ENCODE peak calls at places on chromosomes 11 and 22, in six cellular contexts. G, W, V, J, N and T are unnamed samples.

GRCh38 chr22:26364066-26365015 is 64.7 kb upstream of the ASPHD2 start:
- DNase-seq in G (peak), W (peak), V (peak), J (peak), N (peak), T (peak)

GRCh38 chr11:3004481-3004880 is 12.4 kb upstream of the NAP1L4 start:
- DNase-seq in G (no peak), W (peak), V (no peak), J (no peak), N (no peak), T (no peak)

GRCh38 chr11:73203790-73204189 is 14.3 kb upstream of the P2RY2 start:
- DNase-seq in G (no peak), W (peak), V (no peak), J (no peak), N (no peak), T (no peak)

GRCh38 chr11:126892781-126893180 is 107.8 kb downstream of the KIRREL3 start:
- DNase-seq in G (no peak), W (no peak), V (no peak), J (no peak), N (no peak), T (no peak)

GRCh38 chr22:36252754-36253522 is at the start of gene APOL1:
- DNase-seq in G (no peak), W (peak), V (peak), J (no peak), N (peak), T (no peak)

GRCh38 chr11:129861702-129862107 is 33.7 kb downstream of the NFRKB start:
- DNase-seq in G (peak), W (peak), V (peak), J (peak), N (peak), T (peak)

GRCh38 chr11:70111269-70112016 is 33.3 kb downstream of the ANO1 start:
- DNase-seq in G (peak), W (peak), V (peak), J (peak), N (peak), T (no peak)

GRCh38 chr11:103927535-103927934 is 108.9 kb upstream of the DDI1 start:
- DNase-seq in G (no peak), W (no peak), V (peak), J (no peak), N (no peak), T (no peak)

GRCh38 chr11:119168471-119169271 is at the start of gene NLRX1:
- DNase-seq in G (peak), W (peak), V (peak), J (peak), N (peak), T (peak)

GRCh38 chr11:85974126-85974525 is 94.8 kb downstream of the PICALM start:
- DNase-seq in G (no peak), W (no peak), V (peak), J (no peak), N (no peak), T (no peak)

DNA sequence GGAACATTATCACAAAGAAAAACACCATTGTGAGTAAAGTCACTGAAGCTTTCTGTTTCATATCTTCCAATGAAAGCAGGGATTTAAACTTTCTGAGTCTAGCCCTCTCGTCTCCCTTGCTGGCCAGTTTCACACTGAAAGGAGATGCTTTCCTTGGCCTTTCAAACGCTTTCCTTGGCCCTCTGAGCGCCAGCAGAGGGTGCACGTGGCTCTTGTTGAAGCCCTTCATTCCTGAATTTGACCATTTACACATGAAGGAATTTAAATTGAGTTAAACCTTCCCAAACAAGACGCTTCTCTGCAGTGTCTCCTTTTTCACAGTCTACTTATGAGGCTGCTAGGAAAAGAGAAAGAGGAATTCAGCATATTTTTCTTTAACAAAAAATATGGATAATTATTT is 21.5 kb downstream of the NNMT start:
- DNase-seq in G (no peak), W (no peak), V (peak), J (peak), N (no peak), T (no peak)
- TF ChIP-seq CTCF in G (peak), W (no peak), V (peak), J (peak), N (no peak), T (peak)

GRCh38 chr11:59981106-59981770 is 17.4 kb downstream of the OOSP4A start:
- DNase-seq in G (no peak), W (no peak), V (no peak), J (no peak), N (no peak), T (no peak)
- H3K4me3 ChIP-seq in G (no peak), W (no peak), V (no peak), J (no peak), N (no peak), T (no peak)

GRCh38 chr11:29260939-29261705 is 755.7 kb downstream of the KCNA4 start:
- DNase-seq in G (no peak), W (no peak), V (peak), J (peak), N (no peak), T (no peak)
- TF ChIP-seq CTCF in G (peak), W (no peak), V (no peak), J (peak), N (no peak), T (peak)

GRCh38 chr11:128499613-128500213 is 87.6 kb downstream of the ETS1 start:
- DNase-seq in G (no peak), W (no peak), V (no peak), J (no peak), N (no peak), T (no peak)

GRCh38 chr11:128498846-128499245 is 88.5 kb downstream of the ETS1 start:
- DNase-seq in G (no peak), W (no peak), V (no peak), J (no peak), N (no peak), T (no peak)

GRCh38 chr11:128496684-128497056 is 90.7 kb downstream of the ETS1 start:
- DNase-seq in G (no peak), W (no peak), V (no peak), J (no peak), N (no peak), T (no peak)

GRCh38 chr11:128496249-128496648 is 91.1 kb downstream of the ETS1 start:
- DNase-seq in G (no peak), W (no peak), V (no peak), J (no peak), N (no peak), T (no peak)

DNA sequence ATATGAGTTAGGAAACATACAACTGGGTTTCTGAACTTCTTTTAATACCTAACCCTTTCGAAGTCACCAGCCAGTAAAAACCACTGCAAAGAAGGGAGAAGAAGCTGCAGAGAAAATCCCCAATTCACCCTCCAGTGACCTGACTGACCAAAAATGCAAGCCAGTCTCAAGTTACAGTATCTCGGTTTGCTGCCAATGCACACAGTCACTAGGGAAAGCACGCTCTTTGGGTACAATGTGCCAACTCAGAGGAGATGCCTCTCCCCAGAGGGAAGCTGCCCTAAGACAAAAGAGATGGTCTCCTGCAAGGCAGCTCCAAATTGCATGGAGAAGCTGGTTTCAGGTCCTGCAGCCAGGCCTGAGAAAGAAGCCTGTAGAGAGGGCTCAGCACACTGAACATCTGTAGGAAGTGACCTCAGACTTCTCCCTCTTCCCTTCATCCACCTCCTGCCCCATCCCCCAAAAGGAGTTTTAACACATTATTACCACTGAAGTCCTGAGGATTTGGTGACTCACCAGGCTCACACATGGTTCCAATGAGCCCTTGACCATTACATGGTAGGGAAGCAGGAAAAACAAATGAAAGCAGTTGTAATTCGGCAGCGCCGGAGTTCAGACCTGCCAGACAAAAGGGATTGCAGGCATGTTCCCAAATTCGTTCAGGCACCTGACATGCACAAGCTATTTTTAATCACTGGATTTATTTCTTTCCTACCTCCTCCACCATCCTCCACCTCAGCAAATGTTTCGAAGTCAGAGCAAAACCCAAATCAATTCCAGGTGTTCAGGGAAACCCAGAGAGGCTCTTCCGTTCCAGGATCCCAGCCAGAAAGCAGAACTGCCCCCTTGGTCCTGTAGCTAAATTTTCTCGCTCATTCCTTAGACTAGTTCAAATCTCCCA is 90.1 kb downstream of the ETS1 start:
- DNase-seq in G (peak), W (no peak), V (peak), J (peak), N (no peak), T (peak)
- H3K4me3 ChIP-seq in G (peak), W (no peak), V (peak), J (peak), N (no peak), T (peak)

DNA sequence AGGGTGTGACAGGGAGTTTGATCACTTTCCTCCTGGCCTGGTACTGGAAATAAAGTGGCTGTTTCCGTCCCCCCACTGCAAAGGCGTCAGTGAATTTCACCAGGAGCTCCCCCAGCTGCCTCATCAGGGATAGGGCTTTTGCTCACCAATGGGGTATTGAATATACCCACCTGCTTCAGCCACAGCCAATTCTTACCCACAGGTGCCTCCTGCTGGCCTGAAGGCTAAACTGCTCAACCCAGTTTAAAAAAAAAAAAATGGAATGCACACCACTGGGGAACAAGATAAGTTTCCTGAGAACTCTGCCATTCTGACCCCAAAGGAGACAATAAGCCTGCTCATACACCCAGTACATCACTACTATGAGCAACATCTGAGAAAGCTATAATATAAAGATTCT is 65.3 kb upstream of the MS4A8 start:
- DNase-seq in G (no peak), W (peak), V (no peak), J (no peak), N (no peak), T (no peak)
- TF ChIP-seq CTCF in G (no peak), W (peak), V (no peak), J (no peak), N (no peak), T (no peak)

GRCh38 chr22:39388261-39389011 is 11.1 kb upstream of the TAB1 start:
- DNase-seq in G (no peak), W (peak), V (peak), J (peak), N (peak), T (peak)
- H3K4me3 ChIP-seq in G (peak), W (peak), V (peak), J (peak), N (peak), T (peak)

GRCh38 chr11:82523141-82523540 is 210.5 kb downstream of the FAM181B start:
- DNase-seq in G (no peak), W (no peak), V (no peak), J (no peak), N (no peak), T (no peak)
- TF ChIP-seq CTCF in G (no peak), W (no peak), V (no peak), J (no peak), N (no peak), T (peak)

GRCh38 chr22:20148414-20148813 is 2.4 kb downstream of the CCDC188 start:
- DNase-seq in G (no peak), W (no peak), V (no peak), J (no peak), N (no peak), T (no peak)
- H3K4me3 ChIP-seq in G (no peak), W (no peak), V (no peak), J (no peak), N (no peak), T (no peak)

DNA sequence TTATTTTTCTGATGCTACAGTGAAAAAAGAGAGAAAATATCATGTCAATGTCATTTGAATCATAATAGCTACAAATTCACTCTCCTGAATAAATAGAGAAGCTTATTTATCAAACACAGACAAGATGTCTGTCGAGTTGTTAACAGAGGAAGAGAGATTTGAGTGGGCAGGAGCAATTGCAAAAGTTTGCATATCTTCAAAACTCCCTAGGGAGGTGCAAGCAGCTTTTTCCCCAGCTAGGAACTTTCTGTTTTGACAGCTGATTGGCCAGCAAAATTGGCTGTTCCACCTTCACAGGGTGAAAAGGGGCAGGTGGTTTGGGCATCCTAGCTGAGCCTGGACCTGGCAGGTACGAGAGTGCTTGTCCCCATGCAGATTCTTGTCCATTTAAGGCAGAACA is 98.2 kb downstream of the NTM start:
- DNase-seq in G (no peak), W (no peak), V (no peak), J (no peak), N (no peak), T (no peak)
- TF ChIP-seq CTCF in G (no peak), W (no peak), V (no peak), J (no peak), N (no peak), T (no peak)